ENCODE peak calls at places on chromosome 6, in seven cellular contexts. O is heart left ventricle; I is activated CD8-positive, alpha-beta memory T cell treated with anti-CD3 and anti-CD28 coated beads for 48 hours; U is adipocyte; W is A549; S is AG09319; X is HTR-8/SVneo. Z is an unnamed sample.

GRCh38 chr6:38283734-38284362 is 355.9 kb downstream of the BTBD9 start:
- DNase-seq in O (no peak), I (no peak), U (no peak), W (no peak), S (no peak), X (no peak), Z (no peak)

GRCh38 chr6:122033564-122034181 is 365.8 kb upstream of the HSF2 start:
- DNase-seq in O (no peak), I (no peak), U (peak; percentile 92), W (peak; percentile 57), S (peak; percentile 39), X (peak; percentile 38), Z (peak; percentile 64)

GRCh38 chr6:12545837-12546658 is 170.5 kb upstream of the PHACTR1 start:
- DNase-seq in O (no peak), I (no peak), U (peak; percentile 67), W (peak; percentile 48), S (no peak), X (peak; percentile 77), Z (peak; percentile 59)

GRCh38 chr6:41546866-41547798 is 951 bp downstream of the FOXP4 start:
- DNase-seq in O (peak; percentile 70), I (no peak), U (peak; percentile 72), W (peak; percentile 20), S (no peak), X (peak; percentile 33), Z (peak; percentile 70)

GRCh38 chr6:147615659-147616456 is 107.4 kb downstream of the SAMD5 start:
- DNase-seq in O (no peak), I (no peak), U (peak; percentile 54), W (no peak), S (no peak), X (no peak), Z (no peak)

GRCh38 chr6:13331516-13332348 is 3.4 kb upstream of the TBC1D7 start:
- DNase-seq in O (no peak), I (no peak), U (peak; percentile 78), W (peak; percentile 16), S (no peak), X (no peak), Z (peak; percentile 21)

GRCh38 chr6:158174514-158174913 is 6.4 kb downstream of the GTF2H5 start:
- DNase-seq in O (no peak), I (no peak), U (peak; percentile 89), W (no peak), S (peak; percentile 88), X (no peak), Z (peak; percentile 84)

GRCh38 chr6:98777762-98778161 is 56.6 kb upstream of the POU3F2 start:
- DNase-seq in O (no peak), I (no peak), U (no peak), W (no peak), S (no peak), X (no peak), Z (no peak)

GRCh38 chr6:44234101-44235090 is 11.0 kb downstream of the SLC29A1 start:
- DNase-seq in O (peak; percentile 92), I (no peak), U (peak; percentile 83), W (peak; percentile 61), S (no peak), X (no peak), Z (peak; percentile 84)

Z was measured in AG20443.